ENCODE peak calls at places on chromosomes 3 and 15, in eight cellular contexts. O is mesothelial cell of epicardium; A is AG04450; H is CD8-positive, alpha-beta T cell; M is activated naive CD4-positive, alpha-beta T cell; Z is HTR-8/SVneo; I is glutamatergic neuron; S is T-cell. G is an unnamed sample.

GRCh38 chr15:77871838-77872371 is 205.6 kb downstream of the TBC1D2B start:
- DNase-seq in S (no peak), A (no peak), M (no peak), I (peak; percentile 52), O (no peak), H (no peak), Z (no peak), G (no peak)

GRCh38 chr3:15831927-15832326 is 34.1 kb upstream of the ANKRD28 start:
- DNase-seq in O (no peak), H (no peak), Z (no peak), I (no peak), S (no peak), M (no peak), A (no peak), G (no peak)

GRCh38 chr3:9399746-9400145 is 2.3 kb downstream of the SETD5 start:
- DNase-seq in M (no peak), A (peak; percentile 92), H (no peak), Z (peak; percentile 51), S (no peak), O (peak; percentile 54), I (peak; percentile 84), G (peak; percentile 40)

GRCh38 chr15:100350434-100351226 is 8.9 kb upstream of the ADAMTS17 start:
- DNase-seq in I (no peak), M (no peak), O (no peak), S (no peak), A (no peak), H (no peak), Z (no peak), G (no peak)

GRCh38 chr3:161273589-161274218 is 52.6 kb downstream of the NMD3 start:
- DNase-seq in O (no peak), A (no peak), S (no peak), M (no peak), H (peak; percentile 2), Z (no peak), I (no peak), G (peak; percentile 9)

GRCh38 chr3:180059351-180059750 is 22.6 kb upstream of the PEX5L start:
- DNase-seq in A (no peak), O (no peak), I (no peak), H (no peak), S (no peak), Z (no peak), M (no peak), G (no peak)

GRCh38 chr15:84671211-84671610 is 13.2 kb upstream of the NMB start:
- DNase-seq in Z (no peak), S (no peak), M (no peak), A (peak; percentile 58), I (no peak), O (no peak), H (no peak), G (no peak)

GRCh38 chr15:38671003-38671382 is 106.4 kb upstream of the RASGRP1 start:
- DNase-seq in I (no peak), Z (no peak), M (no peak), H (no peak), O (no peak), S (no peak), A (no peak), G (no peak)

GRCh38 chr3:50205719-50206276 is 727 bp downstream of the SLC38A3 start:
- DNase-seq in S (no peak), M (peak; percentile 9), Z (no peak), O (no peak), I (no peak), A (no peak), H (no peak), G (no peak)

GRCh38 chr15:40891810-40892448 is 2.3 kb upstream of the VPS18 start:
- DNase-seq in Z (peak; percentile 43), I (peak; percentile 63), A (no peak), S (no peak), O (peak; percentile 68), H (no peak), M (no peak), G (no peak)

G was measured in neural crest cell.